ENCODE peak calls at places on chromosome 6, in six cellular contexts. One of them, this sample, is unnamed.

GRCh38 chr6:88997365-88997764 is 33.9 kb upstream of the RNGTT start:
- DNase-seq in skeletal muscle cell: no peak
- DNase-seq in H9: no peak
- DNase-seq in hypothalamus: no peak
- DNase-seq in hippocampal formation: no peak
- DNase-seq in activated CD4-positive, CD25-positive, alpha-beta regulatory T cell: no peak
- DNase-seq in this sample: no peak

GRCh38 chr6:48101277-48101676 is 9.7 kb downstream of the PTCHD4 start:
- DNase-seq in hippocampal formation: no peak
- DNase-seq in activated CD4-positive, CD25-positive, alpha-beta regulatory T cell: no peak
- DNase-seq in skeletal muscle cell: peak
- DNase-seq in H9: no peak
- DNase-seq in hypothalamus: no peak
- DNase-seq in this sample: no peak

GRCh38 chr6:129686941-129687627 is 22.9 kb downstream of the ARHGAP18 start:
- DNase-seq in hippocampal formation: no peak
- DNase-seq in H9: no peak
- DNase-seq in activated CD4-positive, CD25-positive, alpha-beta regulatory T cell: no peak
- DNase-seq in hypothalamus: no peak
- DNase-seq in skeletal muscle cell: no peak
- DNase-seq in this sample: no peak

GRCh38 chr6:21609881-21610329 is 16.4 kb downstream of the SOX4 start:
- DNase-seq in skeletal muscle cell: no peak
- DNase-seq in hippocampal formation: no peak
- DNase-seq in hypothalamus: no peak
- DNase-seq in activated CD4-positive, CD25-positive, alpha-beta regulatory T cell: no peak
- DNase-seq in H9: peak
- DNase-seq in this sample: no peak

GRCh38 chr6:53581161-53581560 is 36.3 kb upstream of the GCLC start:
- DNase-seq in H9: no peak
- DNase-seq in skeletal muscle cell: peak
- DNase-seq in activated CD4-positive, CD25-positive, alpha-beta regulatory T cell: no peak
- DNase-seq in hippocampal formation: no peak
- DNase-seq in hypothalamus: no peak
- DNase-seq in this sample: no peak

GRCh38 chr6:168015492-168016175 is 18.2 kb downstream of the KIF25 start:
- DNase-seq in skeletal muscle cell: peak
- DNase-seq in H9: no peak
- DNase-seq in activated CD4-positive, CD25-positive, alpha-beta regulatory T cell: no peak
- DNase-seq in hippocampal formation: no peak
- DNase-seq in hypothalamus: no peak
- DNase-seq in this sample: no peak

GRCh38 chr6:74519172-74519571 is 686.7 kb downstream of the COL12A1 start:
- DNase-seq in H9: no peak
- DNase-seq in activated CD4-positive, CD25-positive, alpha-beta regulatory T cell: no peak
- DNase-seq in hippocampal formation: no peak
- DNase-seq in hypothalamus: no peak
- DNase-seq in skeletal muscle cell: peak
- DNase-seq in this sample: no peak

GRCh38 chr6:109527989-109528388 is 45.0 kb upstream of the ZBTB24 start:
- DNase-seq in hypothalamus: no peak
- DNase-seq in H9: no peak
- DNase-seq in hippocampal formation: no peak
- DNase-seq in activated CD4-positive, CD25-positive, alpha-beta regulatory T cell: no peak
- DNase-seq in skeletal muscle cell: no peak
- DNase-seq in this sample: no peak

GRCh38 chr6:158707120-158707519 is 57.3 kb downstream of the SYTL3 start:
- DNase-seq in hypothalamus: no peak
- DNase-seq in skeletal muscle cell: no peak
- DNase-seq in activated CD4-positive, CD25-positive, alpha-beta regulatory T cell: no peak
- DNase-seq in H9: peak
- DNase-seq in hippocampal formation: no peak
- DNase-seq in this sample: no peak

GRCh38 chr6:35727206-35727934 is 9.5 kb upstream of the ARMC12 start:
- DNase-seq in H9: peak
- DNase-seq in skeletal muscle cell: peak
- DNase-seq in activated CD4-positive, CD25-positive, alpha-beta regulatory T cell: no peak
- DNase-seq in hypothalamus: peak
- DNase-seq in hippocampal formation: no peak
- DNase-seq in this sample: peak

GRCh38 chr6:111995409-111995808 is 58.5 kb upstream of the CCN6 start:
- DNase-seq in hippocampal formation: no peak
- DNase-seq in activated CD4-positive, CD25-positive, alpha-beta regulatory T cell: no peak
- DNase-seq in hypothalamus: no peak
- DNase-seq in skeletal muscle cell: no peak
- DNase-seq in H9: no peak
- DNase-seq in this sample: no peak

GRCh38 chr6:139698526-139699182 is 324.2 kb upstream of the CITED2 start:
- DNase-seq in hippocampal formation: no peak
- DNase-seq in activated CD4-positive, CD25-positive, alpha-beta regulatory T cell: no peak
- DNase-seq in H9: no peak
- DNase-seq in hypothalamus: no peak
- DNase-seq in skeletal muscle cell: no peak
- DNase-seq in this sample: no peak

GRCh38 chr6:31586013-31586412 is at the start of gene LST1:
- DNase-seq in skeletal muscle cell: no peak
- DNase-seq in H9: no peak
- DNase-seq in hippocampal formation: no peak
- DNase-seq in activated CD4-positive, CD25-positive, alpha-beta regulatory T cell: no peak
- DNase-seq in hypothalamus: no peak
- DNase-seq in this sample: no peak

GRCh38 chr6:112439416-112439815 is 92.3 kb downstream of the RFPL4B start:
- DNase-seq in hypothalamus: no peak
- DNase-seq in H9: no peak
- DNase-seq in skeletal muscle cell: no peak
- DNase-seq in hippocampal formation: no peak
- DNase-seq in activated CD4-positive, CD25-positive, alpha-beta regulatory T cell: no peak
- DNase-seq in this sample: no peak

GRCh38 chr6:53327017-53327395 is 21.7 kb downstream of the ELOVL5 start:
- DNase-seq in skeletal muscle cell: no peak
- DNase-seq in hypothalamus: no peak
- DNase-seq in activated CD4-positive, CD25-positive, alpha-beta regulatory T cell: no peak
- DNase-seq in H9: no peak
- DNase-seq in hippocampal formation: no peak
- DNase-seq in this sample: no peak

GRCh38 chr6:149459761-149460160 is 25.1 kb downstream of the ZC3H12D start:
- DNase-seq in hypothalamus: no peak
- DNase-seq in hippocampal formation: no peak
- DNase-seq in activated CD4-positive, CD25-positive, alpha-beta regulatory T cell: no peak
- DNase-seq in H9: no peak
- DNase-seq in skeletal muscle cell: no peak
- DNase-seq in this sample: no peak

GRCh38 chr6:79713701-79714322 is 82.7 kb downstream of the SH3BGRL2 start:
- DNase-seq in hypothalamus: no peak
- DNase-seq in activated CD4-positive, CD25-positive, alpha-beta regulatory T cell: no peak
- DNase-seq in H9: peak
- DNase-seq in skeletal muscle cell: peak
- DNase-seq in hippocampal formation: peak
- DNase-seq in this sample: peak

GRCh38 chr6:65937982-65938381 is 231.0 kb upstream of the EYS start:
- DNase-seq in hypothalamus: no peak
- DNase-seq in skeletal muscle cell: peak
- DNase-seq in H9: no peak
- DNase-seq in hippocampal formation: no peak
- DNase-seq in activated CD4-positive, CD25-positive, alpha-beta regulatory T cell: no peak
- DNase-seq in this sample: peak

GRCh38 chr6:126633362-126633761 is 293.4 kb downstream of the CENPW start:
- DNase-seq in hypothalamus: no peak
- DNase-seq in skeletal muscle cell: no peak
- DNase-seq in hippocampal formation: no peak
- DNase-seq in activated CD4-positive, CD25-positive, alpha-beta regulatory T cell: no peak
- DNase-seq in H9: no peak
- DNase-seq in this sample: no peak

GRCh38 chr6:52551483-52552277 is 25.2 kb downstream of the TRAM2 start:
- DNase-seq in hypothalamus: peak
- DNase-seq in skeletal muscle cell: peak
- DNase-seq in activated CD4-positive, CD25-positive, alpha-beta regulatory T cell: no peak
- DNase-seq in H9: peak
- DNase-seq in hippocampal formation: peak
- DNase-seq in this sample: peak

GRCh38 chr6:29967379-29968010 is 25.2 kb downstream of the HLA-A start:
- DNase-seq in hippocampal formation: no peak
- DNase-seq in hypothalamus: no peak
- DNase-seq in activated CD4-positive, CD25-positive, alpha-beta regulatory T cell: no peak
- DNase-seq in H9: no peak
- DNase-seq in skeletal muscle cell: no peak
- DNase-seq in this sample: no peak

GRCh38 chr6:27863962-27864905 is 48.0 kb downstream of the OR2B2 start:
- DNase-seq in hypothalamus: no peak
- DNase-seq in hippocampal formation: no peak
- DNase-seq in activated CD4-positive, CD25-positive, alpha-beta regulatory T cell: no peak
- DNase-seq in H9: no peak
- DNase-seq in skeletal muscle cell: no peak
- DNase-seq in this sample: peak

GRCh38 chr6:41958022-41958856 is 16.6 kb upstream of the CCND3 start:
- DNase-seq in hypothalamus: no peak
- DNase-seq in activated CD4-positive, CD25-positive, alpha-beta regulatory T cell: no peak
- DNase-seq in H9: no peak
- DNase-seq in skeletal muscle cell: no peak
- DNase-seq in hippocampal formation: no peak
- DNase-seq in this sample: no peak

GRCh38 chr6:73722318-73723060 is 26.5 kb downstream of the CD109 start:
- DNase-seq in hypothalamus: no peak
- DNase-seq in hippocampal formation: no peak
- DNase-seq in activated CD4-positive, CD25-positive, alpha-beta regulatory T cell: no peak
- DNase-seq in H9: no peak
- DNase-seq in skeletal muscle cell: peak
- DNase-seq in this sample: no peak